ENCODE peak calls at places on chromosomes 1 and 21, in ten cellular contexts. One of them, this sample, is unnamed.

GRCh38 chr1:238485906-238486219 is 595.1 kb upstream of the ZP4 start:
- DNase-seq in cardiac muscle cell: no peak
- DNase-seq in tibial artery: no peak
- DNase-seq in CD8-positive, alpha-beta memory T cell: no peak
- DNase-seq in small intestine: no peak
- DNase-seq in coronary artery: no peak
- DNase-seq in heart right ventricle: no peak
- DNase-seq in right atrium auricular region: no peak
- DNase-seq in ovary: no peak
- DNase-seq in thoracic aorta: no peak
- DNase-seq in this sample: peak; percentile 17

GRCh38 chr1:244205906-244206305 is 154.8 kb downstream of the ZBTB18 start:
- DNase-seq in cardiac muscle cell: no peak
- DNase-seq in tibial artery: no peak
- DNase-seq in CD8-positive, alpha-beta memory T cell: no peak
- DNase-seq in small intestine: no peak
- DNase-seq in coronary artery: no peak
- DNase-seq in heart right ventricle: no peak
- DNase-seq in right atrium auricular region: no peak
- DNase-seq in ovary: no peak
- DNase-seq in thoracic aorta: no peak
- DNase-seq in this sample: no peak

GRCh38 chr1:18386591-18386990 is 94.1 kb upstream of the KLHDC7A start:
- DNase-seq in cardiac muscle cell: no peak
- DNase-seq in tibial artery: no peak
- DNase-seq in CD8-positive, alpha-beta memory T cell: no peak
- DNase-seq in small intestine: no peak
- DNase-seq in coronary artery: no peak
- DNase-seq in heart right ventricle: no peak
- DNase-seq in right atrium auricular region: no peak
- DNase-seq in ovary: no peak
- DNase-seq in thoracic aorta: no peak
- DNase-seq in this sample: no peak

GRCh38 chr1:199009447-199009846 is 370.6 kb downstream of the PTPRC start:
- DNase-seq in cardiac muscle cell: peak; percentile 52
- DNase-seq in tibial artery: no peak
- DNase-seq in CD8-positive, alpha-beta memory T cell: no peak
- DNase-seq in small intestine: peak; percentile 1
- DNase-seq in coronary artery: no peak
- DNase-seq in heart right ventricle: no peak
- DNase-seq in right atrium auricular region: no peak
- DNase-seq in ovary: no peak
- DNase-seq in thoracic aorta: no peak
- DNase-seq in this sample: no peak

GRCh38 chr21:45588861-45589491 is 46.7 kb upstream of the SLC19A1 start:
- DNase-seq in cardiac muscle cell: no peak
- DNase-seq in tibial artery: no peak
- DNase-seq in CD8-positive, alpha-beta memory T cell: no peak
- DNase-seq in small intestine: no peak
- DNase-seq in coronary artery: no peak
- DNase-seq in heart right ventricle: no peak
- DNase-seq in right atrium auricular region: no peak
- DNase-seq in ovary: no peak
- DNase-seq in thoracic aorta: no peak
- DNase-seq in this sample: no peak

GRCh38 chr1:38018864-38019343 is 6.4 kb downstream of the UTP11 start:
- DNase-seq in cardiac muscle cell: peak; percentile 26
- DNase-seq in tibial artery: no peak
- DNase-seq in CD8-positive, alpha-beta memory T cell: no peak
- DNase-seq in small intestine: no peak
- DNase-seq in coronary artery: no peak
- DNase-seq in heart right ventricle: no peak
- DNase-seq in right atrium auricular region: no peak
- DNase-seq in ovary: no peak
- DNase-seq in thoracic aorta: no peak
- DNase-seq in this sample: no peak

GRCh38 chr1:31505884-31506497 is 70.3 kb upstream of the TINAGL1 start:
- DNase-seq in cardiac muscle cell: no peak
- DNase-seq in tibial artery: no peak
- DNase-seq in CD8-positive, alpha-beta memory T cell: no peak
- DNase-seq in small intestine: no peak
- DNase-seq in coronary artery: no peak
- DNase-seq in heart right ventricle: no peak
- DNase-seq in right atrium auricular region: peak; percentile 56
- DNase-seq in ovary: no peak
- DNase-seq in thoracic aorta: no peak
- DNase-seq in this sample: no peak

GRCh38 chr1:229102741-229103480 is 168.0 kb upstream of the RAB4A start:
- DNase-seq in cardiac muscle cell: no peak
- DNase-seq in tibial artery: no peak
- DNase-seq in CD8-positive, alpha-beta memory T cell: no peak
- DNase-seq in small intestine: no peak
- DNase-seq in coronary artery: no peak
- DNase-seq in heart right ventricle: no peak
- DNase-seq in right atrium auricular region: peak; percentile 51
- DNase-seq in ovary: no peak
- DNase-seq in thoracic aorta: no peak
- DNase-seq in this sample: no peak

GRCh38 chr1:39652534-39652933 is 13.1 kb upstream of the HEYL start:
- DNase-seq in cardiac muscle cell: no peak
- DNase-seq in tibial artery: no peak
- DNase-seq in CD8-positive, alpha-beta memory T cell: no peak
- DNase-seq in small intestine: no peak
- DNase-seq in coronary artery: no peak
- DNase-seq in heart right ventricle: no peak
- DNase-seq in right atrium auricular region: no peak
- DNase-seq in ovary: no peak
- DNase-seq in thoracic aorta: no peak
- DNase-seq in this sample: no peak

GRCh38 chr1:115429242-115429641 is 91.2 kb upstream of the NGF start:
- DNase-seq in cardiac muscle cell: no peak
- DNase-seq in tibial artery: no peak
- DNase-seq in CD8-positive, alpha-beta memory T cell: no peak
- DNase-seq in small intestine: no peak
- DNase-seq in coronary artery: no peak
- DNase-seq in heart right ventricle: no peak
- DNase-seq in right atrium auricular region: no peak
- DNase-seq in ovary: no peak
- DNase-seq in thoracic aorta: no peak
- DNase-seq in this sample: no peak

GRCh38 chr1:229507502-229507901 is 639 bp downstream of the NUP133 start:
- DNase-seq in cardiac muscle cell: no peak
- DNase-seq in tibial artery: no peak
- DNase-seq in CD8-positive, alpha-beta memory T cell: no peak
- DNase-seq in small intestine: no peak
- DNase-seq in coronary artery: no peak
- DNase-seq in heart right ventricle: no peak
- DNase-seq in right atrium auricular region: no peak
- DNase-seq in ovary: no peak
- DNase-seq in thoracic aorta: no peak
- DNase-seq in this sample: no peak

GRCh38 chr1:203037509-203038190 is 11.4 kb downstream of the PPFIA4 start:
- DNase-seq in cardiac muscle cell: no peak
- DNase-seq in tibial artery: no peak
- DNase-seq in CD8-positive, alpha-beta memory T cell: no peak
- DNase-seq in small intestine: no peak
- DNase-seq in coronary artery: peak; percentile 62
- DNase-seq in heart right ventricle: no peak
- DNase-seq in right atrium auricular region: no peak
- DNase-seq in ovary: no peak
- DNase-seq in thoracic aorta: no peak
- DNase-seq in this sample: no peak
- H3K27ac ChIP-seq in cardiac muscle cell: no peak overlapping the region
- H3K27ac ChIP-seq in tibial artery: peak overlapping the region; percentile 56
- H3K27ac ChIP-seq in CD8-positive, alpha-beta memory T cell: no peak overlapping the region
- H3K27ac ChIP-seq in small intestine: no peak overlapping the region
- H3K27ac ChIP-seq in coronary artery: peak overlapping the region; percentile 68
- H3K27ac ChIP-seq in heart right ventricle: no peak overlapping the region
- H3K27ac ChIP-seq in right atrium auricular region: peak overlapping the region; percentile 81
- H3K27ac ChIP-seq in ovary: no peak overlapping the region
- H3K27ac ChIP-seq in thoracic aorta: peak overlapping the region; percentile 95
- H3K27ac ChIP-seq in this sample: peak overlapping the region; percentile 54

DNA sequence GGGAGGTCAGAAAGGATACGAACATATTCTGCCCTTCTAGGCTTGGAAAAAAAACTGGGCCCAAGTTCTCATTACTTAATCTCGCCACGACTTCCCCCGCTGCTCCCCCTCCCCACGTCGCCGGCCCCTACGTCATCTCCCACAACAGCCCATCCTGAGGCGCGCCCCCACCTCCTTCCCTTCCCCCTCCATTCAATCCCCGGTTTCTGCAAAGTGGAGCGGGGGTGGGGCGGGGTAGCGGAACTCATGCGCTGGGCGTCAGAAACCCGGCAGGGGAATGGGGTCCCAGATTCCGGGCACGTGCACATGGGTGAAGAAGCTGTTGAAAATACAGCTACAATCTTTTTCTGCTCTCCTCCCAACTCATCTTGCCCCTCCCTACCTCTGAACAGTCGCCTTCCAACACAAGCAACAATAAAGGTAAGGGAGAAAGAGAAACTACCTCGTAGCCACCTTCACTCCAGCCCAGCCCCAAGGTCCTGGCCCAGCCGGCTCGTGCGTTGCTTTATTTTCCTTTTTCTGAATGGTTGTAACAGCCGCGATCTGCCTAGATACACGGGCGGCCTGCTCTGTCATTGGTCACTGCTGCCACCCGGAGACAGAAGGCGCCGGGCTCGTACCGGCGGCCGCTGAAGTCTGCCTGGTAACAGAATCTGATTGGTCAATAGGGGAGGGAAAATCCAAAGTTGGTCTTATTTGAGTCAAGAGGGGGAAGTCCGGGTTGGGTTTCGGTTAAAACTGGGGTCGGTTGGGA is at the start of gene RFX5:
- DNase-seq in cardiac muscle cell: peak; percentile 97
- DNase-seq in tibial artery: peak; percentile 97
- DNase-seq in CD8-positive, alpha-beta memory T cell: peak; percentile 88
- DNase-seq in small intestine: peak; percentile 99
- DNase-seq in coronary artery: peak; percentile 97
- DNase-seq in heart right ventricle: peak; percentile 95
- DNase-seq in right atrium auricular region: peak; percentile 98
- DNase-seq in ovary: peak; percentile 87
- DNase-seq in thoracic aorta: peak; percentile 92
- DNase-seq in this sample: peak; percentile 91
- H3K27ac ChIP-seq in cardiac muscle cell: peak within 1 kb of the TSS; percentile 91
- H3K27ac ChIP-seq in tibial artery: peak within 1 kb of the TSS; percentile 83
- H3K27ac ChIP-seq in CD8-positive, alpha-beta memory T cell: peak within 1 kb of the TSS; percentile 98
- H3K27ac ChIP-seq in small intestine: peak within 1 kb of the TSS; percentile 82
- H3K27ac ChIP-seq in coronary artery: peak within 1 kb of the TSS; percentile 85
- H3K27ac ChIP-seq in heart right ventricle: peak within 1 kb of the TSS; percentile 16
- H3K27ac ChIP-seq in right atrium auricular region: peak within 1 kb of the TSS; percentile 89
- H3K27ac ChIP-seq in ovary: peak within 1 kb of the TSS; percentile 84
- H3K27ac ChIP-seq in thoracic aorta: peak within 1 kb of the TSS; percentile 86
- H3K27ac ChIP-seq in this sample: peak within 1 kb of the TSS; percentile 87

GRCh38 chr1:26994020-26994745 is 691 bp downstream of the TRNP1 start:
- DNase-seq in cardiac muscle cell: peak; percentile 62
- DNase-seq in tibial artery: no peak
- DNase-seq in CD8-positive, alpha-beta memory T cell: no peak
- DNase-seq in small intestine: no peak
- DNase-seq in coronary artery: no peak
- DNase-seq in heart right ventricle: no peak
- DNase-seq in right atrium auricular region: no peak
- DNase-seq in ovary: no peak
- DNase-seq in thoracic aorta: no peak
- DNase-seq in this sample: no peak

GRCh38 chr1:26998319-26999300 is 5.1 kb downstream of the TRNP1 start:
- DNase-seq in cardiac muscle cell: no peak
- DNase-seq in tibial artery: no peak
- DNase-seq in CD8-positive, alpha-beta memory T cell: no peak
- DNase-seq in small intestine: no peak
- DNase-seq in coronary artery: no peak
- DNase-seq in heart right ventricle: no peak
- DNase-seq in right atrium auricular region: no peak
- DNase-seq in ovary: no peak
- DNase-seq in thoracic aorta: no peak
- DNase-seq in this sample: no peak

GRCh38 chr1:26994772-26995625 is 1.5 kb downstream of the TRNP1 start:
- DNase-seq in cardiac muscle cell: no peak
- DNase-seq in tibial artery: no peak
- DNase-seq in CD8-positive, alpha-beta memory T cell: no peak
- DNase-seq in small intestine: no peak
- DNase-seq in coronary artery: no peak
- DNase-seq in heart right ventricle: no peak
- DNase-seq in right atrium auricular region: no peak
- DNase-seq in ovary: no peak
- DNase-seq in thoracic aorta: no peak
- DNase-seq in this sample: no peak

GRCh38 chr1:26996665-26997064 is 3.2 kb downstream of the TRNP1 start:
- DNase-seq in cardiac muscle cell: no peak
- DNase-seq in tibial artery: no peak
- DNase-seq in CD8-positive, alpha-beta memory T cell: no peak
- DNase-seq in small intestine: no peak
- DNase-seq in coronary artery: no peak
- DNase-seq in heart right ventricle: no peak
- DNase-seq in right atrium auricular region: no peak
- DNase-seq in ovary: no peak
- DNase-seq in thoracic aorta: no peak
- DNase-seq in this sample: no peak

GRCh38 chr1:26996024-26996423 is 2.5 kb downstream of the TRNP1 start:
- DNase-seq in cardiac muscle cell: no peak
- DNase-seq in tibial artery: no peak
- DNase-seq in CD8-positive, alpha-beta memory T cell: no peak
- DNase-seq in small intestine: no peak
- DNase-seq in coronary artery: no peak
- DNase-seq in heart right ventricle: no peak
- DNase-seq in right atrium auricular region: no peak
- DNase-seq in ovary: no peak
- DNase-seq in thoracic aorta: no peak
- DNase-seq in this sample: no peak
- H3K27ac ChIP-seq in cardiac muscle cell: no peak overlapping the region
- H3K27ac ChIP-seq in tibial artery: peak overlapping the region; percentile 30
- H3K27ac ChIP-seq in CD8-positive, alpha-beta memory T cell: no peak overlapping the region
- H3K27ac ChIP-seq in small intestine: no peak overlapping the region
- H3K27ac ChIP-seq in coronary artery: peak overlapping the region; percentile 57
- H3K27ac ChIP-seq in heart right ventricle: no peak overlapping the region
- H3K27ac ChIP-seq in right atrium auricular region: peak overlapping the region; percentile 81
- H3K27ac ChIP-seq in ovary: no peak overlapping the region
- H3K27ac ChIP-seq in thoracic aorta: peak overlapping the region; percentile 44
- H3K27ac ChIP-seq in this sample: no peak overlapping the region

DNA sequence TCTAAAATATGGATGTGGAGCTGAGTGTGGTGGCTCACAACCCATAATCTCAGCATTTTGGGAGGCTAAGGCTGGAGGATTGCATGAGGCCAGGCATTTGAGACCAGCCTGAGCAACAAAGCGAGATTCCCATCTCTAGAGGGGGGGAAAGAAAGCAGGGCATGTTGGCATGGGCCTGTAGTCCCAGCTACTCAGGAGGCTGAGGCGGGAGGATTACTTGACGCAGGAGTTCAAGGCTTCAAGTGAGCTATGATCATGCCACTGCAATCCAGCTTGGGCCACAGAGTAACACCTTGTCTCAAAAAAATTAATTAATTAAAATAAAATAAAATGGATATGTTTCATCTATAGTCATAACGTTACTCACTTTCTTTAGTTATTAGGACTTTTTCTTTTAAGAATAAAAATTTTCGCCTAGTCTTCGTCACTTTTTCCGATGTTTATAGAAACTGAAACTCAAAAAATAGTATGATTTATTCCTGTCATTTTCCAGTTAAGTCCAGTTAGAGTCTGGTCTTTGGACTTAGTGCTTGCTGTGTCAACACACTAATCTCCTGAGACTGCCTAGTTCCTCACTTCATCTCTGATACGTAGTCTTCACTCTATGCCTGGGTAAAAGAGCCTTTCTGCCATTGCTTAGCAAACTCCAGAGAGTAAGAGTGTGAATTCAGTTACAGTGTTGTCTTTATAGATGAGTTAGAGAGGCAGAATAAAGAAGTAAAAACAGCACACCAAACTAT is 28.0 kb downstream of the IARS2 start:
- DNase-seq in cardiac muscle cell: no peak
- DNase-seq in tibial artery: no peak
- DNase-seq in CD8-positive, alpha-beta memory T cell: no peak
- DNase-seq in small intestine: peak; percentile 96
- DNase-seq in coronary artery: no peak
- DNase-seq in heart right ventricle: no peak
- DNase-seq in right atrium auricular region: no peak
- DNase-seq in ovary: no peak
- DNase-seq in thoracic aorta: no peak
- DNase-seq in this sample: no peak
- H3K27ac ChIP-seq in cardiac muscle cell: no peak overlapping the region
- H3K27ac ChIP-seq in tibial artery: peak overlapping the region; percentile 74
- H3K27ac ChIP-seq in CD8-positive, alpha-beta memory T cell: no peak overlapping the region
- H3K27ac ChIP-seq in small intestine: peak overlapping the region; percentile 83
- H3K27ac ChIP-seq in coronary artery: peak overlapping the region; percentile 50
- H3K27ac ChIP-seq in heart right ventricle: no peak overlapping the region
- H3K27ac ChIP-seq in right atrium auricular region: no peak overlapping the region
- H3K27ac ChIP-seq in ovary: no peak overlapping the region
- H3K27ac ChIP-seq in thoracic aorta: peak overlapping the region; percentile 78
- H3K27ac ChIP-seq in this sample: no peak overlapping the region

This sample was measured in uterus.